ENCODE peak calls at places on chromosome 22, in eight cellular contexts. Z is activated T-helper 9 cell treated with anti-CD3 and anti-CD28 coated beads, Interleukin-2, amount 50 U/mL, for 16 hours; H is CD8-positive, alpha-beta T cell; C is fibroblast of villous mesenchyme; X is stimulated activated CD8-positive, alpha-beta memory T cell treated with anti-CD3 and anti-CD28 coated beads, Interleukin-2, amount 100 ng/mL, for 1 hour; V is OCI-LY7; B is amniotic stem cell; W is heart right ventricle. S is an unnamed sample.

GRCh38 chr22:34997921-34998320 is 68.0 kb upstream of the ISX start:
- DNase-seq in W (no peak), B (no peak), H (no peak), Z (no peak), V (no peak), C (no peak), X (no peak), S (no peak)

GRCh38 chr22:37137903-37138665 is 11.6 kb downstream of the IL2RB start:
- DNase-seq in W (no peak), V (no peak), C (no peak), B (no peak), Z (no peak), H (no peak), X (no peak), S (no peak)

GRCh38 chr22:36368359-36368983 is 19.3 kb downstream of the MYH9 start:
- DNase-seq in V (no peak), Z (no peak), C (peak; percentile 79), X (no peak), H (peak; percentile 63), W (no peak), B (peak; percentile 59), S (peak; percentile 91)

GRCh38 chr22:28883917-28884753 is 763 bp downstream of the ZNRF3 start:
- DNase-seq in V (peak; percentile 59), H (peak; percentile 59), B (no peak), X (no peak), C (peak; percentile 59), Z (peak; percentile 9), W (peak; percentile 43), S (peak; percentile 49)

GRCh38 chr22:30205281-30206115 is 41.1 kb downstream of the LIF start:
- DNase-seq in V (no peak), C (peak; percentile 97), W (peak; percentile 52), B (peak; percentile 100), Z (no peak), H (no peak), X (no peak), S (peak; percentile 91)

GRCh38 chr22:23438216-23438615 is 141.9 kb downstream of the IGLL1 start:
- DNase-seq in B (no peak), Z (no peak), C (no peak), H (no peak), X (no peak), W (no peak), V (no peak), S (no peak)

GRCh38 chr22:46288846-46289243 is 7.8 kb upstream of the GTSE1 start:
- DNase-seq in C (no peak), B (no peak), W (no peak), Z (no peak), X (no peak), H (no peak), V (no peak), S (no peak)

GRCh38 chr22:35352214-35353111 is 28.4 kb upstream of the HMOX1 start:
- DNase-seq in H (no peak), Z (no peak), X (no peak), B (no peak), W (peak; percentile 65), C (no peak), V (peak; percentile 91), S (no peak)

GRCh38 chr22:27791494-27792241 is 9.9 kb downstream of the MN1 start:
- DNase-seq in C (no peak), H (no peak), W (no peak), B (no peak), V (no peak), Z (no peak), X (no peak), S (no peak)

GRCh38 chr22:33829549-33830280 is 90.6 kb downstream of the LARGE1 start:
- DNase-seq in C (no peak), H (no peak), B (no peak), V (peak; percentile 23), Z (no peak), W (no peak), X (no peak), S (no peak)

GRCh38 chr22:42644422-42645340 is 4.3 kb upstream of the ATP5MGL start:
- DNase-seq in X (no peak), Z (no peak), H (no peak), C (peak; percentile 58), V (no peak), B (no peak), W (peak; percentile 69), S (peak; percentile 35)

GRCh38 chr22:47030881-47031627 is 268.6 kb downstream of the TBC1D22A start:
- DNase-seq in H (no peak), B (no peak), C (no peak), W (no peak), X (no peak), Z (no peak), V (no peak), S (no peak)

GRCh38 chr22:46738961-46739870 is 1.2 kb upstream of the CERK start:
- DNase-seq in B (peak; percentile 34), W (peak; percentile 49), V (peak; percentile 53), C (peak; percentile 54), H (peak; percentile 87), Z (peak; percentile 68), X (peak; percentile 57), S (peak; percentile 46)

GRCh38 chr22:38706885-38707180 is 1.1 kb downstream of the GTPBP1 start:
- DNase-seq in V (no peak), H (no peak), X (no peak), Z (no peak), B (no peak), C (peak; percentile 43), W (no peak), S (no peak)

GRCh38 chr22:50734343-50734771 is 3.6 kb upstream of the ACR start:
- DNase-seq in V (no peak), H (no peak), X (no peak), W (peak; percentile 11), C (no peak), B (no peak), Z (no peak), S (no peak)